ENCODE peak calls at places on chromosomes 11 and 22, in four cellular contexts. Q is mesendoderm, B is Peyer's patch, C is psoas muscle. O is an unnamed sample.

GRCh38 chr11:129278586-129279319 is 86.6 kb upstream of the ARHGAP32 start:
- DNase-seq in B (peak; percentile 64), Q (no peak), C (peak; percentile 21), O (peak; percentile 49)

GRCh38 chr11:66324626-66325025 is 7.8 kb upstream of the CD248 start:
- DNase-seq in B (no peak), C (no peak), Q (peak; percentile 53), O (no peak)

GRCh38 chr11:19437760-19438159 is 197.0 kb upstream of the E2F8 start:
- DNase-seq in Q (no peak), B (no peak), C (no peak), O (no peak)

GRCh38 chr11:68924073-68924925 is 20.6 kb downstream of the IGHMBP2 start:
- DNase-seq in B (no peak), C (no peak), Q (peak; percentile 37), O (no peak)

GRCh38 chr22:25627271-25627848 is 62.9 kb downstream of the GRK3 start:
- DNase-seq in C (no peak), B (no peak), Q (peak; percentile 10), O (no peak)

GRCh38 chr22:37929390-37929789 is 23.3 kb downstream of the MICALL1 start:
- DNase-seq in B (no peak), C (no peak), Q (no peak), O (no peak)

GRCh38 chr11:130646881-130647280 is 198.4 kb downstream of the ADAMTS15 start:
- DNase-seq in C (no peak), B (no peak), Q (no peak), O (no peak)

GRCh38 chr11:46389450-46390330 is 1.9 kb downstream of the CHRM4 start:
- DNase-seq in Q (peak; percentile 85), B (peak; percentile 85), C (peak; percentile 66), O (peak; percentile 82)

GRCh38 chr11:86497836-86498235 is 123.1 kb downstream of the CCDC81 start:
- DNase-seq in B (no peak), C (no peak), Q (no peak), O (no peak)

GRCh38 chr11:11975201-11976092 is 33.0 kb downstream of the DKK3 start:
- DNase-seq in C (no peak), Q (peak; percentile 64), B (peak; percentile 38), O (no peak)

GRCh38 chr11:126407682-126408288 is 52.3 kb downstream of the ST3GAL4 start:
- DNase-seq in Q (no peak), B (no peak), C (no peak), O (no peak)

GRCh38 chr11:77140231-77140959 is 12.3 kb downstream of the MYO7A start:
- DNase-seq in C (peak; percentile 61), B (no peak), Q (peak; percentile 81), O (peak; percentile 37)

GRCh38 chr11:133082851-133083488 is 449.3 kb downstream of the OPCML start:
- DNase-seq in C (peak; percentile 65), Q (peak; percentile 74), B (peak; percentile 80), O (peak; percentile 76)

GRCh38 chr11:5791165-5791564 is at the start of gene OR52N1:
- DNase-seq in B (no peak), C (no peak), Q (no peak), O (no peak)

GRCh38 chr11:76637491-76638266 is 32.9 kb downstream of the LRRC32 start:
- DNase-seq in B (peak; percentile 52), C (peak; percentile 71), Q (no peak), O (peak; percentile 77)

GRCh38 chr11:45948341-45948740 is 25.9 kb downstream of the LARGE2 start:
- DNase-seq in C (no peak), B (no peak), Q (no peak), O (no peak)

GRCh38 chr11:9717040-9717357 is 53.1 kb downstream of the SWAP70 start:
- DNase-seq in C (no peak), B (no peak), Q (no peak), O (no peak)

GRCh38 chr11:795638-796564 is 2.2 kb downstream of the SLC25A22 start:
- DNase-seq in B (peak; percentile 85), C (peak; percentile 76), Q (no peak), O (peak; percentile 90)

GRCh38 chr11:99489561-99489960 is 468.8 kb downstream of the CNTN5 start:
- DNase-seq in C (no peak), Q (no peak), B (no peak), O (no peak)

GRCh38 chr11:101296896-101297295 is 167.3 kb upstream of the PGR start:
- DNase-seq in Q (peak; percentile 64), B (no peak), C (no peak), O (no peak)

GRCh38 chr22:41975299-41976069 is 6.2 kb downstream of the SEPTIN3 start:
- DNase-seq in B (no peak), Q (no peak), C (no peak), O (no peak)

GRCh38 chr11:13053255-13053917 is 44.3 kb downstream of the RASSF10 start:
- DNase-seq in B (no peak), Q (peak; percentile 23), C (no peak), O (no peak)
- H3K27ac ChIP-seq in B (no peak overlapping the region), Q (no peak overlapping the region), C (no peak overlapping the region), O (no peak overlapping the region)

GRCh38 chr11:70315726-70316125 is 45.2 kb downstream of the PPFIA1 start:
- DNase-seq in B (no peak), Q (no peak), C (no peak), O (no peak)

GRCh38 chr11:70317576-70318305 is 47.3 kb downstream of the PPFIA1 start:
- DNase-seq in C (no peak), B (no peak), Q (no peak), O (no peak)

GRCh38 chr11:70323811-70324210 is 53.3 kb downstream of the PPFIA1 start:
- DNase-seq in C (no peak), Q (no peak), B (no peak), O (no peak)

GRCh38 chr11:70322653-70323052 is 52.2 kb downstream of the PPFIA1 start:
- DNase-seq in Q (peak; percentile 33), B (no peak), C (no peak), O (no peak)

GRCh38 chr11:70319694-70320093 is 49.2 kb downstream of the PPFIA1 start:
- DNase-seq in B (no peak), C (no peak), Q (no peak), O (peak; percentile 55)
- H3K27ac ChIP-seq in B (no peak overlapping the region), C (no peak overlapping the region), Q (no peak overlapping the region), O (no peak overlapping the region)

GRCh38 chr22:20920881-20921203 is 3.6 kb downstream of the CRKL start:
- DNase-seq in Q (no peak), B (no peak), C (no peak), O (no peak)
- H3K27ac ChIP-seq in Q (no peak overlapping the region), B (no peak overlapping the region), C (peak overlapping the region; percentile 42), O (no peak overlapping the region)

DNA sequence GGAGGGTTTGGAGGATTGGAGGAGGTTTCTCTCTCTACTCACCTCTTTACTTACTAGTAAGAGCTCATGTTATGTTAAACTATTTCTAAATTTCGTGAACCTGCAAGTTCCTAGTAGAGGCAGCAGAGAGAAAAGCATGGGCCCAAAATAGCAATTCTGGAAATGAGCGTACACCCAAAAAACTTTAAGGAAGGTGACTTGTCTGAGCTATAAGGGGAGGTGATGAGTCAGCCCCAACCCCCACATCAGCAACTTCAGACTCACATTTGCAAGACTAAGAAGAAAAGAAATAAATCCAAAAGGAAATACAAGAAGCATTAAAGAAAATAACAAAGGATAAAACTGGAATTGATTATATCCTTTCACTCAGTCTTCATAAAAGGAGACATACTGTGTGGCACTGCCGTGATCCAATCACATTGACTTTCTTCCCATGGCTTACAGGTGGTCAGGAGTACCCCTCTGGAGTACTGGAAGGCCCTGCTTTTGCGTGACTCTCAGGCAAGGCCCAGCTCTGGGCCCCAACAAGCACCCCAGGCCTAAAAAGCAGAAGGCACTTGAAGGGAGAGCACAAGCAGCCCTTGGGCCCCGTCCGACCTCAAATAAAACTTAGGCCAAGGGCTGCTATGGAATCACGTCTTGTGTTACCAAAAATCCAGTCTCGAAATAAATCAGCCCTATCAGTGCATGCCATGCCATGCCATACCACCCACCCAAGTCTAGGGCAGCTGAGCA is 14.3 kb downstream of the PACSIN2 start:
- DNase-seq in Q (no peak), B (no peak), C (no peak), O (peak; percentile 38)
- H3K27ac ChIP-seq in Q (no peak overlapping the region), B (no peak overlapping the region), C (peak overlapping the region; percentile 23), O (peak overlapping the region; percentile 59)

DNA sequence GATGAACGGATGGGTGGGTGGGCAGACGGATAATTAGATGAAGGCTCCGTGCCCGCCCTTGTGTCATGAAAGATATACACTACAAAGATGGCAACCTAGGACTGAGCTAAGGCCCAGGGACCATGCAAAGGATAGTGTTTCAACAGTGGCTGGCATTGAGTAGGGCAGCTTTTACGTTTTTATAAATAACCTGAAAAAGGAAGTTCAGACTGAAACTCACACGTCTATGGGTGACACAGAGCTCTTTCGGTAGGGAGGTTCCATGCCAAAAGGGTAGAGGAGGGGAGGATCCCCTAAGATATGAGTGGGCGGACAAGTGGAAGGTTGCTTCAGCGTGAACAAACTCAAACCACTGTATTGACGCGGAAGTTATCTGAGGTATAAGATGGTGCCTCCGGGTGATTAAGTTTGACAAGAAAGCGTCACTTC is 90.5 kb downstream of the UBASH3B start:
- DNase-seq in B (no peak), Q (no peak), C (no peak), O (no peak)
- H3K27ac ChIP-seq in B (peak overlapping the region; percentile 38), Q (no peak overlapping the region), C (no peak overlapping the region), O (no peak overlapping the region)

O was measured in lower lobe of right lung.